ENCODE peak calls at places on chromosome 19, in five cellular contexts. T is BE2C, J is left ventricle myocardium inferior, A is OCI-LY7, U is ascending aorta. L is an unnamed sample.

GRCh38 chr19:30307191-30307974 is 64.8 kb upstream of the ZNF536 start:
- DNase-seq in T (no peak), J (no peak), A (no peak), U (no peak), L (no peak)

GRCh38 chr19:7705387-7706187 is 3.7 kb upstream of the FCER2 start:
- DNase-seq in T (no peak), J (peak; percentile 30), A (peak; percentile 71), U (no peak), L (no peak)

GRCh38 chr19:36139473-36140288 is at the start of gene CAPNS1:
- DNase-seq in T (peak; percentile 98), J (peak; percentile 99), A (peak; percentile 98), U (peak; percentile 85), L (peak; percentile 98)

GRCh38 chr19:46288896-46289588 is 7.8 kb upstream of the HIF3A start:
- DNase-seq in T (peak; percentile 44), J (peak; percentile 55), A (no peak), U (no peak), L (no peak)

GRCh38 chr19:16605552-16605951 is 22.5 kb downstream of the MED26 start:
- DNase-seq in T (peak; percentile 62), J (peak; percentile 48), A (no peak), U (no peak), L (no peak)

GRCh38 chr19:37654525-37654832 is 786 bp downstream of the ZFP30 start:
- DNase-seq in T (no peak), J (no peak), A (peak; percentile 22), U (no peak), L (no peak)

GRCh38 chr19:17865364-17866311 is 5.9 kb downstream of the RPL18A start:
- DNase-seq in T (no peak), J (no peak), A (no peak), U (no peak), L (no peak)

GRCh38 chr19:33621065-33621785 is 528 bp upstream of the CHST8 start:
- DNase-seq in T (peak; percentile 24), J (no peak), A (no peak), U (no peak), L (no peak)

GRCh38 chr19:50838239-50838638 is 4.9 kb upstream of the KLK15 start:
- DNase-seq in T (no peak), J (no peak), A (peak; percentile 49), U (no peak), L (no peak)

GRCh38 chr19:40216777-40217026 is 1.5 kb downstream of the TTC9B start:
- DNase-seq in T (no peak), J (no peak), A (no peak), U (no peak), L (no peak)
- H3K4me3 ChIP-seq in T (no peak overlapping the region), J (no peak overlapping the region), A (no peak overlapping the region), U (no peak overlapping the region), L (peak overlapping the region; percentile 7)

GRCh38 chr19:15524781-15525180 is 16.5 kb downstream of the CYP4F22 start:
- DNase-seq in T (no peak), J (no peak), A (no peak), U (no peak), L (no peak)

GRCh38 chr19:15529774-15530372 is 21.5 kb downstream of the CYP4F22 start:
- DNase-seq in T (no peak), J (no peak), A (no peak), U (no peak), L (no peak)

GRCh38 chr19:15525291-15525690 is 17.0 kb downstream of the CYP4F22 start:
- DNase-seq in T (no peak), J (no peak), A (no peak), U (no peak), L (no peak)

GRCh38 chr19:15526408-15526807 is 18.1 kb downstream of the CYP4F22 start:
- DNase-seq in T (no peak), J (no peak), A (no peak), U (no peak), L (no peak)

DNA sequence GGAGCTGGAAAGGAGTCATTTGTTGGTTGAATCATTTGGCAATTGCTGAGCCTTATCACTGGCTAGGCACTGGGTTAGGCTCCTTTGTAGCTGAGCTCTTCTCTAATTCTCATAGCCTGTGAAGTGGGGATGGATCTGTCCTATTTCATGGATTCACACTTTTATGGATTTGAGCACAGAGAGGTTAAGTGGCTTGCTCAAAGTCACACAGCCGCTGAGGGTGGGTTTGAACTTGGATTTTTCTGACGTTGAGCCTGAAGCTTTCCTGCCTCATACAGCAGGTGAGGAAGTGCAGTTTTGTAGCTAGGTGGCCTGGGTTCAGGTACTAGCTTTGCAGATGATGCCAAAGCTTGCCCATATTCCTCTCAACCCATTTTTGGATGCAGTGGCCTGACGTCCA is 19.4 kb downstream of the CYP4F22 start:
- DNase-seq in T (no peak), J (no peak), A (no peak), U (no peak), L (no peak)
- H3K9me3 ChIP-seq in T (no peaks in the 10 kb centered on the region), J (no peaks in the 10 kb centered on the region), A (no peaks in the 10 kb centered on the region), U (no peaks in the 10 kb centered on the region), L (peaks cover 13% of the 10 kb centered on the region)

GRCh38 chr19:2641332-2641698 is 61.2 kb downstream of the GNG7 start:
- DNase-seq in T (no peak), J (no peak), A (no peak), U (no peak), L (no peak)
- H3K4me3 ChIP-seq in T (no peak overlapping the region), J (no peak overlapping the region), A (no peak overlapping the region), U (no peak overlapping the region), L (no peak overlapping the region)

GRCh38 chr19:20558011-20558410 is 7.6 kb downstream of the ZNF737 start:
- DNase-seq in T (peak; percentile 49), J (no peak), A (no peak), U (no peak), L (no peak)
- H3K9me3 ChIP-seq in T (peaks cover 3% of the 10 kb centered on the region), J (peaks cover 85% of the 10 kb centered on the region), A (peaks cover 61% of the 10 kb centered on the region), U (peaks cover 94% of the 10 kb centered on the region), L (no peaks in the 10 kb centered on the region)

GRCh38 chr19:917323-918151 is at the start of gene KISS1R:
- DNase-seq in T (peak; percentile 65), J (no peak), A (peak; percentile 78), U (no peak), L (no peak)
- H3K4me3 ChIP-seq in T (peak within 1 kb of the TSS; percentile 23), J (peak within 1 kb of the TSS; percentile 53), A (peak within 1 kb of the TSS; percentile 23), U (peak within 1 kb of the TSS; percentile 43), L (peak within 1 kb of the TSS; percentile 45)

L was measured in iPS DF 6.9.